ENCODE peak calls at places on chromosomes 12 and 14, in six cellular contexts. O, X, L, C, R and V are unnamed samples.

GRCh38 chr12:29200586-29200985 is 51.5 kb downstream of the FAR2 start:
- DNase-seq in O (peak; percentile 85), X (peak; percentile 23), L (no peak), C (no peak), R (no peak), V (no peak)

GRCh38 chr12:9134981-9135628 is 19.4 kb upstream of the A2M start:
- DNase-seq in O (no peak), X (peak; percentile 46), L (no peak), C (no peak), R (no peak), V (no peak)

GRCh38 chr12:113528606-113529005 is 56.9 kb upstream of the LHX5 start:
- DNase-seq in O (peak; percentile 34), X (no peak), L (no peak), C (no peak), R (no peak), V (no peak)

GRCh38 chr12:11540615-11541014 is 108.9 kb upstream of the ETV6 start:
- DNase-seq in O (no peak), X (no peak), L (no peak), C (no peak), R (no peak), V (no peak)

GRCh38 chr12:88520436-88520820 is 59.8 kb downstream of the KITLG start:
- DNase-seq in O (no peak), X (no peak), L (no peak), C (no peak), R (no peak), V (no peak)

GRCh38 chr12:93880853-93881522 is 203.8 kb downstream of the CRADD start:
- DNase-seq in O (no peak), X (peak; percentile 8), L (no peak), C (no peak), R (no peak), V (no peak)

GRCh38 chr12:43238281-43238680 is 313.7 kb downstream of the ADAMTS20 start:
- DNase-seq in O (no peak), X (no peak), L (no peak), C (no peak), R (no peak), V (no peak)

GRCh38 chr14:99612065-99612736 is 8.2 kb upstream of the CCDC85C start:
- DNase-seq in O (peak; percentile 43), X (no peak), L (no peak), C (no peak), R (no peak), V (no peak)

GRCh38 chr12:75271576-75271975 is 58.5 kb downstream of the CAPS2 start:
- DNase-seq in O (no peak), X (peak; percentile 73), L (no peak), C (no peak), R (no peak), V (no peak)

GRCh38 chr12:21774358-21775129 is at the start of gene KCNJ8:
- DNase-seq in O (peak; percentile 48), X (no peak), L (no peak), C (peak; percentile 24), R (peak; percentile 16), V (peak; percentile 70)

GRCh38 chr12:50747817-50748216 is 16.1 kb upstream of the ATF1 start:
- DNase-seq in O (no peak), X (no peak), L (no peak), C (no peak), R (no peak), V (peak; percentile 18)

GRCh38 chr12:80100566-80100965 is 1.2 kb downstream of the OTOGL start:
- DNase-seq in O (no peak), X (no peak), L (no peak), C (no peak), R (no peak), V (no peak)

GRCh38 chr14:94172545-94172944 is 1.6 kb upstream of the PPP4R4 start:
- DNase-seq in O (no peak), X (no peak), L (no peak), C (no peak), R (no peak), V (no peak)

GRCh38 chr12:13318231-13319015 is 121.9 kb downstream of the EMP1 start:
- DNase-seq in O (no peak), X (no peak), L (no peak), C (no peak), R (no peak), V (no peak)

GRCh38 chr14:100019156-100019882 is 45.9 kb upstream of the EVL start:
- DNase-seq in O (no peak), X (no peak), L (no peak), C (no peak), R (no peak), V (no peak)

GRCh38 chr14:32217301-32217700 is 14.2 kb upstream of the RNU6-8 start:
- DNase-seq in O (peak; percentile 81), X (no peak), L (no peak), C (no peak), R (no peak), V (no peak)

GRCh38 chr14:77707355-77707723 is 484 bp downstream of the ALKBH1 start:
- DNase-seq in O (peak; percentile 36), X (peak; percentile 35), L (peak; percentile 39), C (peak; percentile 32), R (no peak), V (no peak)

GRCh38 chr12:12779529-12779928 is 5.9 kb upstream of the APOLD1 start:
- DNase-seq in O (peak; percentile 86), X (peak; percentile 92), L (peak; percentile 77), C (no peak), R (no peak), V (no peak)

GRCh38 chr12:2963760-2964292 is 4.6 kb downstream of the TEAD4 start:
- DNase-seq in O (no peak), X (no peak), L (no peak), C (peak; percentile 79), R (no peak), V (no peak)

GRCh38 chr12:108063192-108063591 is 65.9 kb upstream of the WSCD2 start:
- DNase-seq in O (no peak), X (peak; percentile 15), L (no peak), C (no peak), R (no peak), V (no peak)

GRCh38 chr12:105427883-105428282 is 97.4 kb downstream of the C12orf75 start:
- DNase-seq in O (no peak), X (no peak), L (no peak), C (no peak), R (no peak), V (no peak)

GRCh38 chr14:96091941-96092411 is 52.8 kb downstream of the C14orf132 start:
- DNase-seq in O (no peak), X (no peak), L (no peak), C (no peak), R (no peak), V (no peak)

GRCh38 chr12:96215933-96216273 is 21.7 kb downstream of the ELK3 start:
- DNase-seq in O (no peak), X (no peak), L (no peak), C (no peak), R (no peak), V (no peak)

GRCh38 chr12:108484431-108484830 is 30.6 kb upstream of the FICD start:
- DNase-seq in O (no peak), X (no peak), L (no peak), C (no peak), R (no peak), V (no peak)

GRCh38 chr12:57757771-57758170 is 2.9 kb downstream of the MARCHF9 start:
- DNase-seq in O (no peak), X (no peak), L (no peak), C (no peak), R (no peak), V (no peak)

GRCh38 chr12:29104495-29104894 is 44.6 kb upstream of the FAR2 start:
- DNase-seq in O (no peak), X (no peak), L (no peak), C (no peak), R (no peak), V (no peak)

GRCh38 chr12:95877622-95878021 is 18.9 kb downstream of the SNRPF start:
- DNase-seq in O (no peak), X (no peak), L (peak; percentile 20), C (no peak), R (no peak), V (no peak)

GRCh38 chr12:27970981-27971489 is 1.5 kb downstream of the PTHLH start:
- DNase-seq in O (no peak), X (no peak), L (no peak), C (no peak), R (no peak), V (no peak)

GRCh38 chr12:19130224-19131019 is 889 bp downstream of the PLEKHA5 start:
- DNase-seq in O (peak; percentile 58), X (peak; percentile 59), L (no peak), C (peak; percentile 25), R (no peak), V (peak; percentile 70)

GRCh38 chr14:97456958-97457357 is 659.8 kb downstream of the VRK1 start:
- DNase-seq in O (no peak), X (peak; percentile 5), L (no peak), C (no peak), R (no peak), V (no peak)

GRCh38 chr12:39378346-39378745 is 64.6 kb downstream of the KIF21A start:
- DNase-seq in O (no peak), X (no peak), L (no peak), C (no peak), R (no peak), V (no peak)

GRCh38 chr14:106455026-106455425 is 928.6 kb downstream of the TMEM121 start:
- DNase-seq in O (no peak), X (no peak), L (no peak), C (no peak), R (no peak), V (no peak)

GRCh38 chr14:105865904-105866840 is 339.8 kb downstream of the TMEM121 start:
- DNase-seq in O (no peak), X (no peak), L (no peak), C (no peak), R (peak; percentile 7), V (peak; percentile 64)